ENCODE peak calls at places on chromosomes 16 and 17, in ten cellular contexts. V is neuronal stem cell; J is uterus; Q is thoracic aorta; B is GM23338; N is testis; W is tibial nerve; E is CD8-positive, alpha-beta memory T cell; P is neural progenitor cell; S is lung. H is an unnamed sample. For H3K4me1 and H3K36me3, the result is how much of the 10 kb centered on the place peaks cover.

GRCh38 chr17:2828396-2829038 is 32.3 kb downstream of the RAP1GAP2 start:
- DNase-seq in V (peak), J (peak), Q (no peak), B (peak), N (peak), W (peak), E (peak), P (peak), S (peak), H (peak)

GRCh38 chr17:80947200-80947940 is 44.3 kb upstream of the CHMP6 start:
- DNase-seq in V (no peak), J (peak), Q (no peak), B (no peak), N (no peak), W (no peak), E (no peak), P (no peak), S (no peak), H (no peak)

GRCh38 chr16:66489385-66489784 is 60.5 kb downstream of the TK2 start:
- DNase-seq in V (no peak), J (no peak), Q (no peak), B (no peak), N (no peak), W (no peak), E (no peak), P (no peak), S (no peak), H (no peak)

GRCh38 chr16:85990861-85991301 is 91.9 kb downstream of the IRF8 start:
- DNase-seq in V (no peak), J (no peak), Q (no peak), B (no peak), N (no peak), W (no peak), E (no peak), P (peak), S (no peak), H (no peak)

GRCh38 chr16:3868967-3869366 is 11.5 kb downstream of the CREBBP start:
- DNase-seq in V (no peak), J (no peak), Q (no peak), B (no peak), N (no peak), W (no peak), E (no peak), P (no peak), S (no peak), H (no peak)

GRCh38 chr16:79498928-79499327 is 101.6 kb downstream of the MAF start:
- DNase-seq in V (no peak), J (no peak), Q (no peak), B (no peak), N (no peak), W (no peak), E (no peak), P (no peak), S (no peak), H (no peak)

GRCh38 chr17:55177159-55177913 is 87.4 kb upstream of the HLF start:
- DNase-seq in V (no peak), J (no peak), Q (no peak), B (peak), N (no peak), W (no peak), E (no peak), P (peak), S (no peak), H (no peak)

GRCh38 chr16:2769675-2770056 is 7.4 kb downstream of the ELOB start:
- DNase-seq in V (no peak), J (no peak), Q (no peak), B (no peak), N (peak), W (peak), E (no peak), P (no peak), S (peak), H (no peak)

GRCh38 chr17:4807534-4808377 is 804 bp downstream of the PLD2 start:
- DNase-seq in V (no peak), J (no peak), Q (no peak), B (no peak), N (no peak), W (no peak), E (no peak), P (no peak), S (no peak), H (no peak)

GRCh38 chr16:67255553-67256030 is 6.8 kb downstream of the SLC9A5 start:
- DNase-seq in V (no peak), J (no peak), Q (no peak), B (no peak), N (no peak), W (no peak), E (no peak), P (no peak), S (no peak), H (no peak)

GRCh38 chr16:20850981-20851380 is 44.7 kb downstream of the REXO5 start:
- DNase-seq in V (no peak), J (no peak), Q (no peak), B (no peak), N (no peak), W (no peak), E (no peak), P (no peak), S (no peak), H (no peak)

GRCh38 chr16:69131749-69132423 is 502 bp downstream of the CHTF8 start:
- DNase-seq in V (peak), J (peak), Q (peak), B (peak), N (peak), W (peak), E (no peak), P (peak), S (peak), H (peak)

GRCh38 chr17:69551212-69552010 is 136.9 kb downstream of the MAP2K6 start:
- DNase-seq in V (no peak), J (no peak), Q (no peak), B (no peak), N (no peak), W (no peak), E (no peak), P (no peak), S (no peak), H (no peak)
- H3K27ac ChIP-seq in V (no peak), J (no peak), Q (no peak), B (no peak), N (no peak), W (no peak), E (no peak), P (no peak), S (no peak), H (no peak)

DNA sequence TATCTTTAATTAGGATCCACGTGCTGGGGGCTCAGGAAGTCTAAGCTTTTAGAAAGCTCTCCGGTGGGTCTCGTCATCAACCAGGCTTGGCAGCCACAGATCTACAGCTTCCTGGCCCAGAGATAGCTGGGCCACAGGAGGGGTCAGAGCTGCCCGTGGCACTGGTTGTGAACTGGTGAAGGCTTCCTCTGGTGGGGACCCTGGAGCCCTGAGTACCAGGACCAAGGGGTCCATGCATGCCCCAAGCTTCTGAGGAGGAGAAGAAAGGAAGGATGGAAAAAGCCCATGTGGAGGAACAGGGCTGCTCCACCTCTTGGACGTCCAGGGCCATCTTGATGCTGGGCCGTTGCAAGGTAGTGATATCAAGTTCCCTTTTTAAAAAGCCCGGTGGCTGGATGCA is 13.3 kb downstream of the RMI2 start:
- DNase-seq in V (no peak), J (no peak), Q (no peak), B (no peak), N (no peak), W (no peak), E (no peak), P (no peak), S (no peak), H (no peak)
- H3K4me1 ChIP-seq in V (under half), J (under half), Q (under half), B (under half), N (under half), W (under half), E (half or more), P (under half), S (under half), H (under half)

GRCh38 chr17:57397402-57397801 is 141.1 kb downstream of the MSI2 start:
- DNase-seq in V (no peak), J (no peak), Q (no peak), B (no peak), N (no peak), W (no peak), E (no peak), P (no peak), S (no peak), H (no peak)
- H3K36me3 ChIP-seq in V (under half), J (under half), Q (under half), B (under half), N (under half), W (under half), E (under half), P (under half), S (under half), H (under half)

GRCh38 chr16:49745434-49745833 is 110.5 kb downstream of the ZNF423 start:
- DNase-seq in V (no peak), J (no peak), Q (no peak), B (no peak), N (no peak), W (no peak), E (no peak), P (no peak), S (no peak), H (no peak)

GRCh38 chr16:49749816-49750215 is 106.1 kb downstream of the ZNF423 start:
- DNase-seq in V (no peak), J (no peak), Q (no peak), B (peak), N (no peak), W (no peak), E (no peak), P (no peak), S (no peak), H (no peak)

GRCh38 chr16:49750341-49751011 is 105.4 kb downstream of the ZNF423 start:
- DNase-seq in V (no peak), J (no peak), Q (no peak), B (no peak), N (no peak), W (no peak), E (no peak), P (no peak), S (no peak), H (no peak)

GRCh38 chr16:49747654-49748053 is 108.3 kb downstream of the ZNF423 start:
- DNase-seq in V (no peak), J (no peak), Q (no peak), B (no peak), N (no peak), W (no peak), E (no peak), P (no peak), S (no peak), H (no peak)

GRCh38 chr16:49748322-49748721 is 107.6 kb downstream of the ZNF423 start:
- DNase-seq in V (no peak), J (peak), Q (no peak), B (no peak), N (no peak), W (peak), E (no peak), P (no peak), S (no peak), H (no peak)
- H3K27ac ChIP-seq in V (no peak), J (no peak), Q (no peak), B (no peak), N (no peak), W (no peak), E (no peak), P (no peak), S (no peak), H (no peak)

DNA sequence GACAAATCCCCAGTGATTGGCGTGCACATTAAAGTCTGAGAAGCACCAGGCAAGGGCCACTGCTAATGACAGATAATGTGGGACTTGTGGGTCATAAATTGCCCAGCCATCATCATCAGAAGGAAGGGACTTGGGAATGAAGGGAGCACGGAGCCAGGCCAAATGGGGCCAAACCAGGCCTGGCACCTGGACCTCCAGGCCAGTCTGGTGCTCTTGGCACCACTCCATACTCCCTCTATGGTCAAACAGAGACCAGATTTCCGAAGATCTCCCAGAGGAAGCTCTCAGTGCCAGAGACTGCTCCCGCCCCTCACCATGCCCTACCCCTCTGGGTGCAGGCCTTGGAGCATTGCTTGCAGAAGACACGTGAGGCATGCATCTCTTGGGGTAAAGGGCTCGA is 142.2 kb downstream of the CCDC182 start:
- DNase-seq in V (no peak), J (no peak), Q (no peak), B (no peak), N (no peak), W (no peak), E (no peak), P (no peak), S (no peak), H (no peak)
- H3K4me1 ChIP-seq in V (under half), J (under half), Q (under half), B (under half), N (under half), W (under half), E (half or more), P (under half), S (under half), H (half or more)

DNA sequence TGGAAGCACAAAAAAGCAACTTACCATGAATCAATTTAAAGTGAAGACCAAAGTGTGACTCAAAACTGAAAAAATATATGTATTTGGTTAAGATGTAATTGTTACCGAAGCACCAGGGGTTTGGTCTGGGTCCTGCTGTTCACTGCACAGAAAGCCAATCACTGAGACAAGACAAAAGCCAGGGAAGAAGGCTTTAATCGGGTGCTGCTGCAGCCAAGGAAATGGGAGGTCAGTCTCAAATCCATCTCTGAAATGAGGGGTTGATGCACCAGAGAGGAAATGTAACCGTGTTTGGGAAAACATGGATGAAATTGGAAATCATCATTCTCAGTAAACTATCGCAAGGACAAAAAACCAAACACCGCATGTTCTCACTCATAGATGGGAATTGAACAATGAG is 73.6 kb upstream of the HSBP1 start:
- DNase-seq in V (no peak), J (no peak), Q (no peak), B (no peak), N (no peak), W (no peak), E (no peak), P (no peak), S (no peak), H (no peak)
- H3K36me3 ChIP-seq in V (under half), J (under half), Q (under half), B (under half), N (under half), W (under half), E (under half), P (under half), S (under half), H (under half)

H was measured in effector memory CD4-positive, alpha-beta T cell.